ENCODE peak calls at places on chromosomes 1 and 21, in six cellular contexts. W is EL; K is activated CD4-positive, alpha-beta T cell treated with anti-CD3 and anti-CD28 coated beads for 24 hours; R is astrocyte of the spinal cord; U is omental fat pad; G is activated CD8-positive, alpha-beta T cell treated with anti-CD3 and anti-CD28 coated beads for 36 hours. C is an unnamed sample.

GRCh38 chr1:148362141-148362929 is 120.8 kb downstream of the PPIAL4G start:
- DNase-seq in G (peak; percentile 68), K (no peak), R (peak; percentile 48), W (peak; percentile 60), U (no peak), C (no peak)

GRCh38 chr1:232561381-232561780 is 68.6 kb downstream of the SIPA1L2 start:
- DNase-seq in K (no peak), U (no peak), G (no peak), R (no peak), W (no peak), C (no peak)

GRCh38 chr1:62407398-62408009 is 29.3 kb upstream of the USP1 start:
- DNase-seq in K (peak; percentile 13), R (peak; percentile 59), W (peak; percentile 60), G (peak; percentile 12), U (no peak), C (no peak)

GRCh38 chr1:94038511-94038910 is 82.4 kb downstream of the ABCA4 start:
- DNase-seq in U (no peak), K (no peak), G (no peak), R (peak; percentile 54), W (peak; percentile 54), C (no peak)

GRCh38 chr1:85449356-85449755 is 15.6 kb downstream of the DDAH1 start:
- DNase-seq in W (no peak), U (no peak), K (no peak), G (no peak), R (no peak), C (no peak)

GRCh38 chr1:225695578-225696332 is 42.8 kb upstream of the ENAH start:
- DNase-seq in R (no peak), U (no peak), W (no peak), G (no peak), K (no peak), C (no peak)

GRCh38 chr1:172627702-172628101 is 31.2 kb upstream of the FASLG start:
- DNase-seq in G (peak; percentile 28), W (no peak), U (no peak), R (no peak), K (no peak), C (no peak)

GRCh38 chr1:183472488-183473285 is at the start of gene SMG7:
- DNase-seq in U (peak; percentile 23), G (peak; percentile 57), W (peak; percentile 41), K (no peak), R (no peak), C (no peak)

GRCh38 chr21:35303085-35303484 is 254.0 kb upstream of the RUNX1 start:
- DNase-seq in K (no peak), R (peak; percentile 93), U (no peak), G (no peak), W (peak; percentile 96), C (no peak)

GRCh38 chr1:59272507-59272906 is 24.4 kb upstream of the FGGY start:
- DNase-seq in W (peak; percentile 78), U (no peak), K (no peak), G (peak; percentile 33), R (peak; percentile 43), C (no peak)

GRCh38 chr1:8439015-8439702 is 121.2 kb downstream of the SLC45A1 start:
- DNase-seq in R (peak; percentile 91), K (no peak), U (peak; percentile 48), G (no peak), W (peak; percentile 48), C (no peak)

GRCh38 chr1:178933709-178934573 is 63.1 kb upstream of the ANGPTL1 start:
- DNase-seq in W (no peak), U (no peak), R (no peak), G (no peak), K (no peak), C (no peak)

GRCh38 chr1:202270871-202271326 is 70.8 kb downstream of the UBE2T start:
- DNase-seq in G (no peak), W (no peak), K (no peak), R (no peak), U (no peak), C (no peak)

GRCh38 chr1:164846731-164847691 is 288.0 kb downstream of the PBX1 start:
- DNase-seq in U (no peak), K (no peak), G (no peak), R (no peak), W (no peak), C (no peak)

GRCh38 chr1:69271569-69271968 is 296.2 kb upstream of the LRRC7 start:
- DNase-seq in R (no peak), W (no peak), U (no peak), G (no peak), K (no peak), C (no peak)

GRCh38 chr1:12231276-12231595 is 1.4 kb downstream of the VPS13D start:
- DNase-seq in K (no peak), U (no peak), R (no peak), G (no peak), W (no peak), C (no peak)

GRCh38 chr1:198823626-198824025 is 184.8 kb downstream of the PTPRC start:
- DNase-seq in W (no peak), G (no peak), K (no peak), U (no peak), R (no peak), C (no peak)

GRCh38 chr1:118905206-118905605 is 82.9 kb downstream of the TBX15 start:
- DNase-seq in U (no peak), G (no peak), W (no peak), K (no peak), R (no peak), C (no peak)

GRCh38 chr1:232196042-232196441 is 433.9 kb downstream of the SIPA1L2 start:
- DNase-seq in W (no peak), K (no peak), U (no peak), R (no peak), G (no peak), C (no peak)

GRCh38 chr1:168161459-168161858 is 17.3 kb upstream of the TIPRL start:
- DNase-seq in G (no peak), R (no peak), U (no peak), W (peak; percentile 22), K (no peak), C (no peak)

GRCh38 chr1:87346130-87346804 is 17.6 kb downstream of the LMO4 start:
- DNase-seq in G (no peak), W (no peak), R (no peak), K (no peak), U (no peak), C (no peak)

GRCh38 chr1:10704383-10704882 is 92.0 kb downstream of the CASZ1 start:
- DNase-seq in K (no peak), W (no peak), R (no peak), U (no peak), G (no peak), C (no peak)

GRCh38 chr1:14698206-14698605 is 99.7 kb downstream of the KAZN start:
- DNase-seq in U (no peak), W (no peak), R (no peak), G (no peak), K (no peak), C (no peak)

GRCh38 chr1:38790422-38791212 is 69.0 kb downstream of the RRAGC start:
- DNase-seq in U (no peak), R (no peak), K (no peak), G (no peak), W (no peak), C (no peak)

GRCh38 chr21:34834852-34835501 is 166.2 kb downstream of the CLIC6 start:
- DNase-seq in U (no peak), K (no peak), W (no peak), G (peak; percentile 61), R (no peak), C (no peak)

GRCh38 chr21:37073417-37074194 is 552 bp downstream of the TTC3 start:
- DNase-seq in W (peak; percentile 43), G (peak; percentile 63), K (peak; percentile 22), U (no peak), R (peak; percentile 32), C (peak; percentile 88)

GRCh38 chr1:196438324-196438723 is 169.9 kb downstream of the KCNT2 start:
- DNase-seq in U (no peak), R (no peak), K (no peak), G (no peak), W (no peak), C (no peak)

GRCh38 chr1:108057536-108057935 is 92.6 kb upstream of the VAV3 start:
- DNase-seq in K (no peak), W (no peak), G (no peak), U (no peak), R (no peak), C (no peak)

GRCh38 chr21:28705616-28706015 is 287.1 kb downstream of the LTN1 start:
- DNase-seq in W (peak; percentile 18), U (no peak), K (no peak), G (no peak), R (peak; percentile 43), C (no peak)

GRCh38 chr1:180170569-180170968 is 15.9 kb downstream of the QSOX1 start:
- DNase-seq in R (no peak), G (no peak), K (no peak), W (no peak), U (no peak), C (no peak)

GRCh38 chr1:8718878-8719361 is 98.5 kb downstream of the RERE start:
- DNase-seq in K (no peak), W (no peak), U (no peak), G (peak; percentile 11), R (no peak), C (no peak)

GRCh38 chr1:91583326-91583755 is 82.7 kb downstream of the CDC7 start:
- DNase-seq in K (no peak), G (no peak), W (peak; percentile 96), R (peak; percentile 53), U (no peak), C (no peak)

GRCh38 chr21:35222541-35222941 is 173.4 kb upstream of the RUNX1 start:
- DNase-seq in G (peak; percentile 84), R (no peak), U (no peak), K (no peak), W (no peak), C (peak; percentile 65)

GRCh38 chr1:86507935-86508582 is 38.8 kb upstream of the CLCA4 start:
- DNase-seq in K (no peak), R (peak; percentile 43), G (peak; percentile 36), U (no peak), W (peak; percentile 42), C (no peak)

GRCh38 chr1:114505148-114505561 is 5.8 kb downstream of the TRIM33 start:
- DNase-seq in G (no peak), W (no peak), R (no peak), K (no peak), U (no peak), C (no peak)

GRCh38 chr21:45539046-45539795 is 3.0 kb downstream of the SLC19A1 start:
- DNase-seq in U (no peak), G (no peak), K (no peak), W (no peak), R (no peak), C (no peak)

GRCh38 chr1:219329606-219330005 is 155.9 kb downstream of the LYPLAL1 start:
- DNase-seq in K (no peak), R (peak; percentile 75), U (no peak), G (no peak), W (peak; percentile 76), C (no peak)

C was measured in stimulated activated effector memory CD8-positive, alpha-beta T cell treated with anti-CD3 and anti-CD28 coated beads, Interleukin-12 subunit alpha, Interleukin-12 subunit beta, amount 100 ng/mL, for 72 hours.